ENCODE peak calls at places on chromosomes 7 and 10, in seven cellular contexts. G, W, E, T, O, H and F are unnamed samples.

GRCh38 chr7:151243411-151244155 is 4.9 kb downstream of the SMARCD3 start:
- DNase-seq in G (no peak), W (peak), E (no peak), T (peak), O (no peak), H (no peak), F (peak)

GRCh38 chr7:30247546-30248386 is 36.6 kb upstream of the ZNRF2 start:
- DNase-seq in G (no peak), W (no peak), E (no peak), T (no peak), O (no peak), H (no peak), F (no peak)

GRCh38 chr7:75878312-75878768 is 494 bp upstream of the RHBDD2 start:
- DNase-seq in G (no peak), W (no peak), E (no peak), T (no peak), O (no peak), H (no peak), F (no peak)

GRCh38 chr7:26853788-26854393 is 10.5 kb downstream of the SKAP2 start:
- DNase-seq in G (peak), W (no peak), E (no peak), T (no peak), O (peak), H (no peak), F (no peak)

GRCh38 chr7:45924283-45924682 is 3.2 kb upstream of the IGFBP3 start:
- DNase-seq in G (peak), W (no peak), E (no peak), T (no peak), O (peak), H (no peak), F (no peak)

GRCh38 chr10:71259815-71260501 is 47.6 kb downstream of the UNC5B start:
- DNase-seq in G (no peak), W (no peak), E (no peak), T (no peak), O (no peak), H (no peak), F (no peak)

GRCh38 chr7:17084166-17084475 is 202.3 kb upstream of the AGR3 start:
- DNase-seq in G (no peak), W (no peak), E (no peak), T (no peak), O (no peak), H (no peak), F (no peak)

GRCh38 chr7:73828972-73829371 is 1.8 kb upstream of the CLDN4 start:
- DNase-seq in G (no peak), W (no peak), E (no peak), T (no peak), O (no peak), H (no peak), F (no peak)

GRCh38 chr7:88312061-88312663 is 5.5 kb upstream of the STEAP4 start:
- DNase-seq in G (no peak), W (no peak), E (no peak), T (no peak), O (no peak), H (no peak), F (no peak)

GRCh38 chr10:70715853-70716795 is 43.8 kb downstream of the ADAMTS14 start:
- DNase-seq in G (no peak), W (no peak), E (peak), T (no peak), O (peak), H (no peak), F (no peak)

GRCh38 chr10:73864229-73864628 is 10.1 kb downstream of the CAMK2G start:
- DNase-seq in G (no peak), W (no peak), E (no peak), T (no peak), O (no peak), H (no peak), F (no peak)

GRCh38 chr7:134831862-134832261 is 52.4 kb downstream of the CALD1 start:
- DNase-seq in G (no peak), W (no peak), E (no peak), T (no peak), O (no peak), H (no peak), F (no peak)

GRCh38 chr10:31583358-31583757 is 264.3 kb downstream of the ZEB1 start:
- DNase-seq in G (no peak), W (no peak), E (no peak), T (no peak), O (no peak), H (no peak), F (no peak)